ENCODE peak calls at places on chromosomes 11 and 22, in eight cellular contexts. B is brain microvascular endothelial cell; E is fibroblast of the aortic adventitia; R is caudate nucleus; M is ACHN; Y is CD8-positive, alpha-beta T cell; Q is activated T-helper 1 cell treated with Interleukin-2 at 50 U/mL for 16 hours; N is aorta. V is an unnamed sample.

GRCh38 chr11:80587906-80588305 is 1147.1 kb upstream of the TENM4 start:
- DNase-seq in B (no peak), E (no peak), R (no peak), M (no peak), Y (no peak), Q (no peak), N (no peak), V (no peak)

GRCh38 chr11:111532365-111532709 is 8.2 kb upstream of the LAYN start:
- DNase-seq in B (no peak), E (no peak), R (no peak), M (no peak), Y (no peak), Q (no peak), N (no peak), V (no peak)

GRCh38 chr11:30508594-30508993 is 77.6 kb downstream of the MPPED2 start:
- DNase-seq in B (no peak), E (no peak), R (no peak), M (no peak), Y (no peak), Q (no peak), N (no peak), V (no peak)

GRCh38 chr11:63993100-63993499 is 6.9 kb downstream of the OTUB1 start:
- DNase-seq in B (no peak), E (no peak), R (no peak), M (no peak), Y (no peak), Q (no peak), N (no peak), V (no peak)

GRCh38 chr22:37231406-37232139 is 12.5 kb downstream of the RAC2 start:
- DNase-seq in B (no peak), E (no peak), R (no peak), M (no peak), Y (peak; percentile 74), Q (no peak), N (peak; percentile 72), V (no peak)

GRCh38 chr11:107203656-107204055 is 185.4 kb upstream of the GUCY1A2 start:
- DNase-seq in B (no peak), E (no peak), R (no peak), M (no peak), Y (no peak), Q (no peak), N (no peak), V (no peak)

GRCh38 chr11:70788247-70789022 is 390.1 kb downstream of the CTTN start:
- DNase-seq in B (peak; percentile 94), E (peak; percentile 80), R (no peak), M (peak; percentile 80), Y (no peak), Q (no peak), N (peak; percentile 62), V (no peak)

GRCh38 chr11:35836185-35836584 is 107.7 kb upstream of the LDLRAD3 start:
- DNase-seq in B (no peak), E (no peak), R (no peak), M (no peak), Y (no peak), Q (no peak), N (no peak), V (no peak)

GRCh38 chr11:96045622-96046456 is 121.9 kb upstream of the MTMR2 start:
- DNase-seq in B (peak; percentile 43), E (peak; percentile 93), R (no peak), M (peak; percentile 51), Y (no peak), Q (no peak), N (peak; percentile 77), V (no peak)

GRCh38 chr22:38440747-38441350 is 14.2 kb downstream of the KCNJ4 start:
- DNase-seq in B (no peak), E (no peak), R (no peak), M (no peak), Y (no peak), Q (no peak), N (no peak), V (no peak)

GRCh38 chr11:86438685-86439084 is 64.0 kb downstream of the CCDC81 start:
- DNase-seq in B (no peak), E (peak; percentile 68), R (no peak), M (peak; percentile 30), Y (no peak), Q (no peak), N (no peak), V (no peak)

GRCh38 chr22:50640857-50641647 is 13.1 kb upstream of the ARSA start:
- DNase-seq in B (no peak), E (no peak), R (no peak), M (no peak), Y (no peak), Q (no peak), N (peak; percentile 43), V (no peak)

GRCh38 chr22:31289335-31289734 is 3.0 kb downstream of the PIK3IP1 start:
- DNase-seq in B (no peak), E (no peak), R (no peak), M (no peak), Y (no peak), Q (no peak), N (no peak), V (no peak)

GRCh38 chr11:15905815-15906214 is 450.5 kb downstream of the SOX6 start:
- DNase-seq in B (no peak), E (no peak), R (no peak), M (no peak), Y (no peak), Q (no peak), N (no peak), V (no peak)

GRCh38 chr11:72930011-72930410 is 115.8 kb downstream of the ATG16L2 start:
- DNase-seq in B (peak; percentile 44), E (peak; percentile 37), R (no peak), M (no peak), Y (no peak), Q (no peak), N (no peak), V (no peak)

GRCh38 chr11:65110354-65110861 is 1.3 kb upstream of the TM7SF2 start:
- DNase-seq in B (peak; percentile 76), E (peak; percentile 83), R (peak; percentile 36), M (peak; percentile 76), Y (peak; percentile 98), Q (peak; percentile 88), N (peak; percentile 96), V (peak; percentile 68)

GRCh38 chr11:86160546-86161149 is 83.9 kb upstream of the EED start:
- DNase-seq in B (peak; percentile 20), E (peak; percentile 71), R (no peak), M (no peak), Y (no peak), Q (no peak), N (no peak), V (peak; percentile 76)

GRCh38 chr22:42452456-42452855 is 20.3 kb upstream of the NFAM1 start:
- DNase-seq in B (no peak), E (no peak), R (no peak), M (no peak), Y (no peak), Q (no peak), N (peak; percentile 44), V (no peak)

GRCh38 chr11:5737091-5737490 is 843 bp downstream of the OR56B1 start:
- DNase-seq in B (peak; percentile 69), E (peak; percentile 86), R (no peak), M (no peak), Y (no peak), Q (no peak), N (no peak), V (no peak)